ENCODE peak calls at places on chromosomes 13 and 19, in ten cellular contexts. M is left ventricle myocardium inferior, L is foreskin fibroblast, I is fibroblast of pulmonary artery, O is brain microvascular endothelial cell, H is epithelial cell of proximal tubule, P is heart right ventricle, A is testis, V is lower leg skin, K is neural progenitor cell. X is an unnamed sample.

GRCh38 chr13:84137292-84137691 is 255.0 kb upstream of the SLITRK1 start:
- DNase-seq in M (no peak), L (no peak), I (no peak), O (peak; percentile 7), H (no peak), P (no peak), A (no peak), V (no peak), K (no peak), X (no peak)

GRCh38 chr19:17348700-17349099 is 11.3 kb downstream of the GTPBP3 start:
- DNase-seq in M (peak; percentile 66), L (peak; percentile 52), I (peak; percentile 81), O (peak; percentile 37), H (no peak), P (peak; percentile 80), A (no peak), V (no peak), K (peak; percentile 65), X (peak; percentile 26)

GRCh38 chr19:16627928-16628182 is 149 bp downstream of the MED26 start:
- DNase-seq in M (no peak), L (no peak), I (no peak), O (no peak), H (no peak), P (no peak), A (no peak), V (no peak), K (no peak), X (no peak)

GRCh38 chr19:4991538-4991937 is 22.6 kb downstream of the KDM4B start:
- DNase-seq in M (no peak), L (no peak), I (no peak), O (no peak), H (no peak), P (no peak), A (no peak), V (no peak), K (no peak), X (no peak)

GRCh38 chr13:46743191-46743590 is 53.8 kb downstream of the ESD start:
- DNase-seq in M (no peak), L (peak; percentile 55), I (peak; percentile 23), O (no peak), H (no peak), P (no peak), A (no peak), V (no peak), K (no peak), X (no peak)

GRCh38 chr13:108927615-108928014 is 298.2 kb downstream of the MYO16 start:
- DNase-seq in M (no peak), L (no peak), I (no peak), O (no peak), H (no peak), P (no peak), A (no peak), V (no peak), K (no peak), X (no peak)

GRCh38 chr19:17560205-17560595 is 4.8 kb downstream of the COLGALT1 start:
- DNase-seq in M (no peak), L (peak; percentile 74), I (peak; percentile 98), O (peak; percentile 99), H (no peak), P (peak; percentile 31), A (no peak), V (no peak), K (no peak), X (no peak)

GRCh38 chr13:110471833-110472162 is 89.7 kb downstream of the RAB20 start:
- DNase-seq in M (peak; percentile 49), L (no peak), I (peak; percentile 56), O (peak; percentile 86), H (peak; percentile 49), P (peak; percentile 68), A (peak; percentile 44), V (no peak), K (no peak), X (peak; percentile 67)

GRCh38 chr13:35988648-35989081 is 142.5 kb downstream of the DCLK1 start:
- DNase-seq in M (no peak), L (peak; percentile 14), I (peak; percentile 93), O (peak; percentile 53), H (no peak), P (no peak), A (no peak), V (no peak), K (no peak), X (no peak)

GRCh38 chr19:48815870-48816501 is 5.2 kb upstream of the BCAT2 start:
- DNase-seq in M (no peak), L (peak; percentile 33), I (no peak), O (no peak), H (peak; percentile 35), P (no peak), A (peak; percentile 43), V (no peak), K (no peak), X (no peak)

GRCh38 chr13:114235697-114236096 is 1.0 kb downstream of the CDC16 start:
- DNase-seq in M (no peak), L (peak; percentile 16), I (no peak), O (no peak), H (no peak), P (no peak), A (no peak), V (no peak), K (peak; percentile 31), X (no peak)

GRCh38 chr19:54523403-54523802 is 20.8 kb downstream of the LAIR2 start:
- DNase-seq in M (no peak), L (peak; percentile 27), I (peak; percentile 11), O (peak; percentile 3), H (no peak), P (no peak), A (no peak), V (no peak), K (no peak), X (no peak)

GRCh38 chr19:56258272-56258671 is 14.3 kb upstream of the EDDM13 start:
- DNase-seq in M (no peak), L (no peak), I (no peak), O (no peak), H (no peak), P (no peak), A (no peak), V (no peak), K (no peak), X (no peak)

GRCh38 chr19:47229674-47230121 is 1.3 kb downstream of the BBC3 start:
- DNase-seq in M (no peak), L (peak; percentile 31), I (peak; percentile 28), O (no peak), H (no peak), P (no peak), A (peak; percentile 45), V (no peak), K (no peak), X (no peak)

DNA sequence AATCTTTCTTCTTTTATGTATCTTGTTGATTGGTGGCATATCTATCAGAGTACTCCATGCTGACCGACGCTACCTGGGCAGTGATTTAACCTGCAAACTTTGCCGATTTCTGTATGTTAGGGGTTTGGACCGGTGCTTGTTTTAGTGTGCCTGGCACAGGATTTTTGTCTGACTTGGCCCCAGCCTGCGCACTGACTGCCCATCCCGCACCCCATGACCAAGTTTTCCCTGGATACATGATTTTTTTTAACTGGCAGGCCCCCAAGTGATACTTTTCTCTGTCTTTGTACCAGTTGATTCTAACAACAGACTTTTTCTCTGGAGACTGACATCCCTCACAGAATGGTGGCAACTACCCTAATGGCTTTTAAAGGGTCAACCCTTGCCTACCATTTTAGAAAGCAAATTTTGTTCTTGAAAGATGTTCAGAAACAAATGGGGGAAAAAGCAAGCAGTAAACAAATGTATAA is 69.0 kb upstream of the C1QTNF9B start:
- DNase-seq in M (no peak), L (no peak), I (no peak), O (no peak), H (no peak), P (no peak), A (no peak), V (no peak), K (no peak), X (no peak)
- H3K4me3 ChIP-seq in M (peak overlapping the region; percentile 24), L (peak overlapping the region; percentile 4), I (no peak overlapping the region), O (no peak overlapping the region), H (no peak overlapping the region), P (peak overlapping the region; percentile 28), A (no peak overlapping the region), V (no peak overlapping the region), K (no peak overlapping the region), X (no peak overlapping the region)

GRCh38 chr13:85610024-85610423 is 189.2 kb downstream of the SLITRK6 start:
- DNase-seq in M (no peak), L (no peak), I (no peak), O (no peak), H (no peak), P (no peak), A (no peak), V (no peak), K (no peak), X (no peak)
- H3K4me3 ChIP-seq in M (no peak overlapping the region), L (no peak overlapping the region), I (no peak overlapping the region), O (no peak overlapping the region), H (no peak overlapping the region), P (no peak overlapping the region), A (no peak overlapping the region), V (no peak overlapping the region), K (no peak overlapping the region), X (no peak overlapping the region)

GRCh38 chr13:94706101-94706853 is 6.1 kb downstream of the SOX21 start:
- DNase-seq in M (no peak), L (no peak), I (no peak), O (no peak), H (no peak), P (no peak), A (no peak), V (no peak), K (peak; percentile 73), X (no peak)

GRCh38 chr13:94707400-94708021 is 4.8 kb downstream of the SOX21 start:
- DNase-seq in M (no peak), L (no peak), I (no peak), O (no peak), H (no peak), P (no peak), A (no peak), V (no peak), K (peak; percentile 88), X (no peak)

GRCh38 chr13:94706854-94707399 is 5.4 kb downstream of the SOX21 start:
- DNase-seq in M (no peak), L (no peak), I (no peak), O (no peak), H (no peak), P (no peak), A (no peak), V (no peak), K (peak; percentile 96), X (no peak)

GRCh38 chr13:94708971-94709614 is 3.3 kb downstream of the SOX21 start:
- DNase-seq in M (no peak), L (no peak), I (no peak), O (no peak), H (no peak), P (no peak), A (no peak), V (no peak), K (no peak), X (no peak)

GRCh38 chr13:94708031-94708571 is 4.2 kb downstream of the SOX21 start:
- DNase-seq in M (no peak), L (no peak), I (no peak), O (no peak), H (no peak), P (no peak), A (no peak), V (no peak), K (peak; percentile 95), X (no peak)
- H3K4me3 ChIP-seq in M (no peak overlapping the region), L (no peak overlapping the region), I (no peak overlapping the region), O (no peak overlapping the region), H (no peak overlapping the region), P (no peak overlapping the region), A (peak overlapping the region; percentile 29), V (no peak overlapping the region), K (peak overlapping the region; percentile 93), X (no peak overlapping the region)

GRCh38 chr13:103044054-103044453 is 22.2 kb downstream of the SLC10A2 start:
- DNase-seq in M (no peak), L (no peak), I (no peak), O (no peak), H (no peak), P (no peak), A (no peak), V (no peak), K (no peak), X (no peak)

GRCh38 chr13:103046676-103047075 is 19.5 kb downstream of the SLC10A2 start:
- DNase-seq in M (no peak), L (no peak), I (no peak), O (no peak), H (no peak), P (no peak), A (no peak), V (no peak), K (no peak), X (no peak)
- H3K4me3 ChIP-seq in M (no peak overlapping the region), L (no peak overlapping the region), I (no peak overlapping the region), O (no peak overlapping the region), H (no peak overlapping the region), P (no peak overlapping the region), A (no peak overlapping the region), V (no peak overlapping the region), K (no peak overlapping the region), X (no peak overlapping the region)